ENCODE peak calls at places on chromosomes 16 and 17, in six cellular contexts. One of them, this sample, is unnamed.

GRCh38 chr17:80413771-80414507 is 1.0 kb upstream of the ENDOV start:
- DNase-seq in A549: no peak
- DNase-seq in WTC11: no peak
- DNase-seq in psoas muscle: no peak
- DNase-seq in astrocyte of the spinal cord: no peak
- DNase-seq in H9: no peak
- DNase-seq in this sample: no peak

GRCh38 chr17:67390646-67391480 is 13.8 kb downstream of the PITPNC1 start:
- DNase-seq in A549: peak
- DNase-seq in WTC11: no peak
- DNase-seq in psoas muscle: no peak
- DNase-seq in astrocyte of the spinal cord: peak
- DNase-seq in H9: no peak
- DNase-seq in this sample: peak

GRCh38 chr16:82507271-82507670 is 119.5 kb upstream of the CDH13 start:
- DNase-seq in A549: no peak
- DNase-seq in WTC11: no peak
- DNase-seq in psoas muscle: no peak
- DNase-seq in astrocyte of the spinal cord: no peak
- DNase-seq in H9: peak
- DNase-seq in this sample: no peak

GRCh38 chr17:8785547-8786412 is 13.4 kb downstream of the MFSD6L start:
- DNase-seq in A549: peak
- DNase-seq in WTC11: peak
- DNase-seq in psoas muscle: peak
- DNase-seq in astrocyte of the spinal cord: peak
- DNase-seq in H9: peak
- DNase-seq in this sample: peak

GRCh38 chr17:50721194-50722010 is 2.0 kb downstream of the LUC7L3 start:
- DNase-seq in A549: no peak
- DNase-seq in WTC11: no peak
- DNase-seq in psoas muscle: no peak
- DNase-seq in astrocyte of the spinal cord: no peak
- DNase-seq in H9: no peak
- DNase-seq in this sample: no peak

GRCh38 chr17:2057714-2058520 is 3.0 kb downstream of the HIC1 start:
- DNase-seq in A549: no peak
- DNase-seq in WTC11: no peak
- DNase-seq in psoas muscle: peak
- DNase-seq in astrocyte of the spinal cord: no peak
- DNase-seq in H9: peak
- DNase-seq in this sample: no peak

GRCh38 chr16:85943702-85944101 is 44.7 kb downstream of the IRF8 start:
- DNase-seq in A549: no peak
- DNase-seq in WTC11: no peak
- DNase-seq in psoas muscle: no peak
- DNase-seq in astrocyte of the spinal cord: no peak
- DNase-seq in H9: no peak
- DNase-seq in this sample: no peak

GRCh38 chr16:4373909-4374742 is 2.5 kb downstream of the VASN start:
- DNase-seq in A549: peak
- DNase-seq in WTC11: peak
- DNase-seq in psoas muscle: peak
- DNase-seq in astrocyte of the spinal cord: peak
- DNase-seq in H9: peak
- DNase-seq in this sample: no peak

GRCh38 chr17:21002309-21003006 is 40.4 kb downstream of the USP22 start:
- DNase-seq in A549: no peak
- DNase-seq in WTC11: no peak
- DNase-seq in psoas muscle: peak
- DNase-seq in astrocyte of the spinal cord: no peak
- DNase-seq in H9: no peak
- DNase-seq in this sample: no peak

GRCh38 chr16:19396555-19397011 is 21.1 kb upstream of the TMC5 start:
- DNase-seq in A549: no peak
- DNase-seq in WTC11: no peak
- DNase-seq in psoas muscle: no peak
- DNase-seq in astrocyte of the spinal cord: no peak
- DNase-seq in H9: no peak
- DNase-seq in this sample: no peak

GRCh38 chr17:50356418-50356817 is 10.5 kb downstream of the XYLT2 start:
- DNase-seq in A549: no peak
- DNase-seq in WTC11: no peak
- DNase-seq in psoas muscle: no peak
- DNase-seq in astrocyte of the spinal cord: no peak
- DNase-seq in H9: no peak
- DNase-seq in this sample: no peak

GRCh38 chr17:48556534-48557401 is 11.9 kb upstream of the HOXB2 start:
- DNase-seq in A549: no peak
- DNase-seq in WTC11: no peak
- DNase-seq in psoas muscle: no peak
- DNase-seq in astrocyte of the spinal cord: no peak
- DNase-seq in H9: no peak
- DNase-seq in this sample: no peak

GRCh38 chr16:85031451-85031850 is 3.9 kb downstream of the KIAA0513 start:
- DNase-seq in A549: no peak
- DNase-seq in WTC11: no peak
- DNase-seq in psoas muscle: no peak
- DNase-seq in astrocyte of the spinal cord: no peak
- DNase-seq in H9: no peak
- DNase-seq in this sample: no peak

GRCh38 chr16:71443714-71444113 is 1.9 kb upstream of the TLE7 start:
- DNase-seq in A549: no peak
- DNase-seq in WTC11: no peak
- DNase-seq in psoas muscle: no peak
- DNase-seq in astrocyte of the spinal cord: no peak
- DNase-seq in H9: no peak
- DNase-seq in this sample: no peak

GRCh38 chr17:37713028-37713431 is 31.8 kb downstream of the HNF1B start:
- DNase-seq in A549: no peak
- DNase-seq in WTC11: no peak
- DNase-seq in psoas muscle: no peak
- DNase-seq in astrocyte of the spinal cord: no peak
- DNase-seq in H9: no peak
- DNase-seq in this sample: no peak

GRCh38 chr17:75207760-75208159 is 2.3 kb downstream of the NUP85 start:
- DNase-seq in A549: no peak
- DNase-seq in WTC11: no peak
- DNase-seq in psoas muscle: no peak
- DNase-seq in astrocyte of the spinal cord: no peak
- DNase-seq in H9: no peak
- DNase-seq in this sample: no peak

GRCh38 chr17:75209061-75209460 is 3.6 kb downstream of the NUP85 start:
- DNase-seq in A549: no peak
- DNase-seq in WTC11: no peak
- DNase-seq in psoas muscle: no peak
- DNase-seq in astrocyte of the spinal cord: no peak
- DNase-seq in H9: no peak
- DNase-seq in this sample: no peak

GRCh38 chr17:75205037-75205792 is at the start of gene NUP85:
- DNase-seq in A549: peak
- DNase-seq in WTC11: peak
- DNase-seq in psoas muscle: peak
- DNase-seq in astrocyte of the spinal cord: peak
- DNase-seq in H9: peak
- DNase-seq in this sample: peak

GRCh38 chr17:75208161-75208560 is 2.7 kb downstream of the NUP85 start:
- DNase-seq in A549: no peak
- DNase-seq in WTC11: no peak
- DNase-seq in psoas muscle: no peak
- DNase-seq in astrocyte of the spinal cord: no peak
- DNase-seq in H9: no peak
- DNase-seq in this sample: no peak

DNA sequence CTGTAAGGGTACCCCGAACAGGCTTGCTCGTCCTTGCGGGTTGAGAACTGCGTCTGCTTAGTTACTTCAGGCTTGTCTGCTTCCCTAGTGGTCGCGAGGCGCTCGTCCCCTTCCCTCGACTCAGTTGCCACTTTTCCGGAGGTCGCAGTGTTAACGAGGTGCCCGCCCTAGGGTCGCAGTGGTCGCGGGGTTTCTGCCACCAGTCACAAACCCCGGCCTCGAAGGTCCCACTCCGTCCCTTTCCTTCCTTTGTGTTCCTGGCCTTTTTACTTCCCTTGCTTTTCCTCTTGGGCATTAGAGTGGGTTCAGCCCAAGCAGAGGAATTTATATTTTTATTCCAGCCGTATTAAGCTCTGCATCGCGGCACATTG is 299 bp downstream of the NUP85 start:
- DNase-seq in A549: no peak
- DNase-seq in WTC11: no peak
- DNase-seq in psoas muscle: no peak
- DNase-seq in astrocyte of the spinal cord: no peak
- DNase-seq in H9: no peak
- DNase-seq in this sample: no peak
- TF ChIP-seq CTCF in A549: no peak
- TF ChIP-seq CTCF in WTC11: no peak
- TF ChIP-seq CTCF in psoas muscle: no peak
- TF ChIP-seq CTCF in astrocyte of the spinal cord: no peak
- TF ChIP-seq CTCF in H9: peak
- TF ChIP-seq CTCF in this sample: no peak

GRCh38 chr16:591892-592517 is 2.1 kb downstream of the RAB40C start:
- DNase-seq in A549: no peak
- DNase-seq in WTC11: no peak
- DNase-seq in psoas muscle: no peak
- DNase-seq in astrocyte of the spinal cord: no peak
- DNase-seq in H9: no peak
- DNase-seq in this sample: no peak

GRCh38 chr16:589658-590159 is at the start of gene RAB40C:
- DNase-seq in A549: peak
- DNase-seq in WTC11: peak
- DNase-seq in psoas muscle: peak
- DNase-seq in astrocyte of the spinal cord: peak
- DNase-seq in H9: peak
- DNase-seq in this sample: peak

GRCh38 chr16:588889-589657 is 793 bp upstream of the RAB40C start:
- DNase-seq in A549: peak
- DNase-seq in WTC11: peak
- DNase-seq in psoas muscle: peak
- DNase-seq in astrocyte of the spinal cord: peak
- DNase-seq in H9: peak
- DNase-seq in this sample: peak

GRCh38 chr16:590875-591200 is 972 bp downstream of the RAB40C start:
- DNase-seq in A549: no peak
- DNase-seq in WTC11: no peak
- DNase-seq in psoas muscle: no peak
- DNase-seq in astrocyte of the spinal cord: no peak
- DNase-seq in H9: no peak
- DNase-seq in this sample: no peak

GRCh38 chr16:590165-590874 is 454 bp downstream of the RAB40C start:
- DNase-seq in A549: no peak
- DNase-seq in WTC11: no peak
- DNase-seq in psoas muscle: peak
- DNase-seq in astrocyte of the spinal cord: peak
- DNase-seq in H9: no peak
- DNase-seq in this sample: peak
- TF ChIP-seq CTCF in A549: no peak
- TF ChIP-seq CTCF in WTC11: no peak
- TF ChIP-seq CTCF in psoas muscle: peak
- TF ChIP-seq CTCF in astrocyte of the spinal cord: no peak
- TF ChIP-seq CTCF in H9: no peak
- TF ChIP-seq CTCF in this sample: no peak

DNA sequence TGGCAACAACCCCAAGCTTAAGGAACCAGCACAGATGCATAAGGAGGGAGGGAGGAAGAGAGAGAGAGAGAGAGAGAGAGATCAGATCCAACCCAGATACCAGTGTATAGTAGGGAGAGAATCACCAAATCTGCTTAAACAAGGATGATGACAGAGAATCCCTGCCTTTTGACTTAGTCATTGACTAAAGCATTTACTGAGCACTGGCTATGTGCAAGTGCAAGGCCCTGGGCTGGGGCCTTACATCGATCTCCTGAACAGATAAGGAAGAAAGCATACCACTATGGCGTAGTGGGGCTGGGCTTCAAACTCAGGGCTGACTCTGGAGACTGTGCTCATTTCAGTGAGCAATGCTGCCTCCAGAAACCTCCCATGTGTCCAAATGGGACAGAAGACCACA is 15.8 kb downstream of the TSNAXIP1 start:
- DNase-seq in A549: no peak
- DNase-seq in WTC11: no peak
- DNase-seq in psoas muscle: no peak
- DNase-seq in astrocyte of the spinal cord: no peak
- DNase-seq in H9: no peak
- DNase-seq in this sample: no peak
- TF ChIP-seq CTCF in A549: no peak
- TF ChIP-seq CTCF in WTC11: no peak
- TF ChIP-seq CTCF in psoas muscle: no peak
- TF ChIP-seq CTCF in astrocyte of the spinal cord: no peak
- TF ChIP-seq CTCF in H9: no peak
- TF ChIP-seq CTCF in this sample: no peak

GRCh38 chr17:32488177-32488542 is 1.4 kb downstream of the CDK5R1 start:
- DNase-seq in A549: no peak
- DNase-seq in WTC11: no peak
- DNase-seq in psoas muscle: no peak
- DNase-seq in astrocyte of the spinal cord: no peak
- DNase-seq in H9: no peak
- DNase-seq in this sample: no peak

GRCh38 chr17:32486701-32487459 is at the start of gene CDK5R1:
- DNase-seq in A549: peak
- DNase-seq in WTC11: peak
- DNase-seq in psoas muscle: peak
- DNase-seq in astrocyte of the spinal cord: peak
- DNase-seq in H9: peak
- DNase-seq in this sample: peak

GRCh38 chr17:32486091-32486700 is 597 bp upstream of the CDK5R1 start:
- DNase-seq in A549: peak
- DNase-seq in WTC11: peak
- DNase-seq in psoas muscle: peak
- DNase-seq in astrocyte of the spinal cord: peak
- DNase-seq in H9: peak
- DNase-seq in this sample: peak

GRCh38 chr17:32488604-32489180 is 1.9 kb downstream of the CDK5R1 start:
- DNase-seq in A549: no peak
- DNase-seq in WTC11: no peak
- DNase-seq in psoas muscle: no peak
- DNase-seq in astrocyte of the spinal cord: no peak
- DNase-seq in H9: no peak
- DNase-seq in this sample: no peak

DNA sequence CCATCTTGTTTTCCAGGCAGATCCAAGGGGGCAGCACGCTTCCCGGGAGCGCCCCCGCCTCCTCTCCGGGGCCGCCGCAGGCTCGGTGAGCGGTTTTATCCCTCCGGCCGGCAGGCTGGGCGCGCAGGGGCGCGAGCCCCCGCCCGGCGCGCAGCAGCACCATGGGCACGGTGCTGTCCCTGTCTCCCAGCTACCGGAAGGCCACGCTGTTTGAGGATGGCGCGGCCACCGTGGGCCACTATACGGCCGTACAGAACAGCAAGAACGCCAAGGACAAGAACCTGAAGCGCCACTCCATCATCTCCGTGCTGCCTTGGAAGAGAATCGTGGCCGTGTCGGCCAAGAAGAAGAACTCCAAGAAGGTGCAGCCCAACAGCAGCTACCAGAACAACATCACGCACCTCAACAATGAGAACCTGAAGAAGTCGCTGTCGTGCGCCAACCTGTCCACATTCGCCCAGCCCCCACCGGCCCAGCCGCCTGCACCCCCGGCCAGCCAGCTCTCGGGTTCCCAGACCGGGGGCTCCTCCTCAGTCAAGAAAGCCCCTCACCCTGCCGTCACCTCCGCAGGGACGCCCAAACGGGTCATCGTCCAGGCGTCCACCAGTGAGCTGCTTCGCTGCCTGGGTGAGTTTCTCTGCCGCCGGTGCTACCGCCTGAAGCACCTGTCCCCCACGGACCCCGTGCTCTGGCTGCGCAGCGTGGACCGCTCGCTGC is 825 bp downstream of the CDK5R1 start:
- DNase-seq in A549: no peak
- DNase-seq in WTC11: no peak
- DNase-seq in psoas muscle: no peak
- DNase-seq in astrocyte of the spinal cord: peak
- DNase-seq in H9: no peak
- DNase-seq in this sample: peak
- TF ChIP-seq CTCF in A549: no peak
- TF ChIP-seq CTCF in WTC11: no peak
- TF ChIP-seq CTCF in psoas muscle: no peak
- TF ChIP-seq CTCF in astrocyte of the spinal cord: no peak
- TF ChIP-seq CTCF in H9: no peak
- TF ChIP-seq CTCF in this sample: peak